ENCODE peak calls at places on chromosomes 7 and 10, in eight cellular contexts. One of them, this sample, is unnamed. For H3K4me1 and H3K36me3, the result is how much of the 10 kb centered on the place peaks cover.

GRCh38 chr7:105890290-105890997 is 14.0 kb upstream of the ATXN7L1 start:
- DNase-seq in kidney: no peak
- DNase-seq in CD8-positive, alpha-beta T cell: no peak
- DNase-seq in mucosa of descending colon: no peak
- DNase-seq in ovary: no peak
- DNase-seq in GM23338: no peak
- DNase-seq in right atrium auricular region: no peak
- DNase-seq in SJCRH30: no peak
- DNase-seq in this sample: no peak

GRCh38 chr10:77602913-77603528 is 34.6 kb downstream of the KCNMA1 start:
- DNase-seq in kidney: no peak
- DNase-seq in CD8-positive, alpha-beta T cell: no peak
- DNase-seq in mucosa of descending colon: no peak
- DNase-seq in ovary: no peak
- DNase-seq in GM23338: no peak
- DNase-seq in right atrium auricular region: no peak
- DNase-seq in SJCRH30: peak
- DNase-seq in this sample: no peak

GRCh38 chr7:100402241-100402640 is 26.3 kb downstream of the ZCWPW1 start:
- DNase-seq in kidney: no peak
- DNase-seq in CD8-positive, alpha-beta T cell: no peak
- DNase-seq in mucosa of descending colon: no peak
- DNase-seq in ovary: no peak
- DNase-seq in GM23338: no peak
- DNase-seq in right atrium auricular region: no peak
- DNase-seq in SJCRH30: no peak
- DNase-seq in this sample: no peak

GRCh38 chr7:128201067-128201689 is 39.9 kb upstream of the LEP start:
- DNase-seq in kidney: no peak
- DNase-seq in CD8-positive, alpha-beta T cell: peak
- DNase-seq in mucosa of descending colon: no peak
- DNase-seq in ovary: no peak
- DNase-seq in GM23338: peak
- DNase-seq in right atrium auricular region: no peak
- DNase-seq in SJCRH30: no peak
- DNase-seq in this sample: no peak

GRCh38 chr10:48306870-48307531 is 524 bp downstream of the MAPK8 start:
- DNase-seq in kidney: peak
- DNase-seq in CD8-positive, alpha-beta T cell: peak
- DNase-seq in mucosa of descending colon: peak
- DNase-seq in ovary: peak
- DNase-seq in GM23338: peak
- DNase-seq in right atrium auricular region: peak
- DNase-seq in SJCRH30: peak
- DNase-seq in this sample: peak

GRCh38 chr7:147813316-147813715 is 777.2 kb upstream of the C7orf33 start:
- DNase-seq in kidney: no peak
- DNase-seq in CD8-positive, alpha-beta T cell: no peak
- DNase-seq in mucosa of descending colon: no peak
- DNase-seq in ovary: no peak
- DNase-seq in GM23338: no peak
- DNase-seq in right atrium auricular region: no peak
- DNase-seq in SJCRH30: no peak
- DNase-seq in this sample: no peak

GRCh38 chr7:96303105-96303685 is 18.7 kb downstream of the SLC25A13 start:
- DNase-seq in kidney: no peak
- DNase-seq in CD8-positive, alpha-beta T cell: no peak
- DNase-seq in mucosa of descending colon: peak
- DNase-seq in ovary: no peak
- DNase-seq in GM23338: no peak
- DNase-seq in right atrium auricular region: no peak
- DNase-seq in SJCRH30: no peak
- DNase-seq in this sample: peak

GRCh38 chr10:59098387-59098786 is 78.1 kb upstream of the PHYHIPL start:
- DNase-seq in kidney: no peak
- DNase-seq in CD8-positive, alpha-beta T cell: no peak
- DNase-seq in mucosa of descending colon: peak
- DNase-seq in ovary: peak
- DNase-seq in GM23338: no peak
- DNase-seq in right atrium auricular region: no peak
- DNase-seq in SJCRH30: no peak
- DNase-seq in this sample: no peak

GRCh38 chr10:14665865-14666857 is 108.5 kb downstream of the FAM107B start:
- DNase-seq in kidney: no peak
- DNase-seq in CD8-positive, alpha-beta T cell: no peak
- DNase-seq in mucosa of descending colon: no peak
- DNase-seq in ovary: no peak
- DNase-seq in GM23338: no peak
- DNase-seq in right atrium auricular region: no peak
- DNase-seq in SJCRH30: no peak
- DNase-seq in this sample: no peak

GRCh38 chr10:127159648-127160245 is 36.6 kb downstream of the INSYN2A start:
- DNase-seq in kidney: no peak
- DNase-seq in CD8-positive, alpha-beta T cell: no peak
- DNase-seq in mucosa of descending colon: no peak
- DNase-seq in ovary: no peak
- DNase-seq in GM23338: no peak
- DNase-seq in right atrium auricular region: no peak
- DNase-seq in SJCRH30: no peak
- DNase-seq in this sample: no peak

GRCh38 chr7:131501930-131502685 is 54.3 kb downstream of the PODXL start:
- DNase-seq in kidney: no peak
- DNase-seq in CD8-positive, alpha-beta T cell: no peak
- DNase-seq in mucosa of descending colon: no peak
- DNase-seq in ovary: no peak
- DNase-seq in GM23338: no peak
- DNase-seq in right atrium auricular region: peak
- DNase-seq in SJCRH30: no peak
- DNase-seq in this sample: no peak

GRCh38 chr10:23345861-23346260 is 1.3 kb upstream of the C10orf67 start:
- DNase-seq in kidney: no peak
- DNase-seq in CD8-positive, alpha-beta T cell: no peak
- DNase-seq in mucosa of descending colon: no peak
- DNase-seq in ovary: no peak
- DNase-seq in GM23338: no peak
- DNase-seq in right atrium auricular region: no peak
- DNase-seq in SJCRH30: peak
- DNase-seq in this sample: no peak

GRCh38 chr10:122877264-122877663 is 2.1 kb downstream of the FAM24B start:
- DNase-seq in kidney: no peak
- DNase-seq in CD8-positive, alpha-beta T cell: no peak
- DNase-seq in mucosa of descending colon: no peak
- DNase-seq in ovary: no peak
- DNase-seq in GM23338: no peak
- DNase-seq in right atrium auricular region: no peak
- DNase-seq in SJCRH30: no peak
- DNase-seq in this sample: no peak

GRCh38 chr10:17643339-17643754 is 604 bp upstream of the STAM start:
- DNase-seq in kidney: peak
- DNase-seq in CD8-positive, alpha-beta T cell: no peak
- DNase-seq in mucosa of descending colon: no peak
- DNase-seq in ovary: no peak
- DNase-seq in GM23338: peak
- DNase-seq in right atrium auricular region: peak
- DNase-seq in SJCRH30: peak
- DNase-seq in this sample: peak

GRCh38 chr10:117684673-117685211 is 142.2 kb downstream of the EMX2 start:
- DNase-seq in kidney: peak
- DNase-seq in CD8-positive, alpha-beta T cell: no peak
- DNase-seq in mucosa of descending colon: peak
- DNase-seq in ovary: peak
- DNase-seq in GM23338: peak
- DNase-seq in right atrium auricular region: peak
- DNase-seq in SJCRH30: peak
- DNase-seq in this sample: peak

GRCh38 chr7:135552148-135552547 is 5.6 kb upstream of the NUP205 start:
- DNase-seq in kidney: no peak
- DNase-seq in CD8-positive, alpha-beta T cell: no peak
- DNase-seq in mucosa of descending colon: no peak
- DNase-seq in ovary: no peak
- DNase-seq in GM23338: no peak
- DNase-seq in right atrium auricular region: no peak
- DNase-seq in SJCRH30: no peak
- DNase-seq in this sample: no peak

GRCh38 chr7:135558337-135558767 is 635 bp downstream of the NUP205 start:
- DNase-seq in kidney: no peak
- DNase-seq in CD8-positive, alpha-beta T cell: peak
- DNase-seq in mucosa of descending colon: peak
- DNase-seq in ovary: peak
- DNase-seq in GM23338: peak
- DNase-seq in right atrium auricular region: peak
- DNase-seq in SJCRH30: peak
- DNase-seq in this sample: peak

GRCh38 chr7:135562720-135563119 is 5.0 kb downstream of the NUP205 start:
- DNase-seq in kidney: no peak
- DNase-seq in CD8-positive, alpha-beta T cell: no peak
- DNase-seq in mucosa of descending colon: no peak
- DNase-seq in ovary: no peak
- DNase-seq in GM23338: peak
- DNase-seq in right atrium auricular region: no peak
- DNase-seq in SJCRH30: no peak
- DNase-seq in this sample: no peak

GRCh38 chr7:135558881-135559280 is 1.2 kb downstream of the NUP205 start:
- DNase-seq in kidney: no peak
- DNase-seq in CD8-positive, alpha-beta T cell: no peak
- DNase-seq in mucosa of descending colon: no peak
- DNase-seq in ovary: no peak
- DNase-seq in GM23338: no peak
- DNase-seq in right atrium auricular region: no peak
- DNase-seq in SJCRH30: no peak
- DNase-seq in this sample: no peak

GRCh38 chr7:135557455-135558336 is at the start of gene NUP205:
- DNase-seq in kidney: peak
- DNase-seq in CD8-positive, alpha-beta T cell: peak
- DNase-seq in mucosa of descending colon: peak
- DNase-seq in ovary: peak
- DNase-seq in GM23338: peak
- DNase-seq in right atrium auricular region: peak
- DNase-seq in SJCRH30: peak
- DNase-seq in this sample: peak
- H3K4me1 ChIP-seq in kidney: under half
- H3K4me1 ChIP-seq in CD8-positive, alpha-beta T cell: under half
- H3K4me1 ChIP-seq in mucosa of descending colon: under half
- H3K4me1 ChIP-seq in ovary: under half
- H3K4me1 ChIP-seq in GM23338: under half
- H3K4me1 ChIP-seq in right atrium auricular region: under half
- H3K4me1 ChIP-seq in SJCRH30: under half
- H3K4me1 ChIP-seq in this sample: under half

GRCh38 chr7:74219416-74219815 is 9.6 kb downstream of the LAT2 start:
- DNase-seq in kidney: no peak
- DNase-seq in CD8-positive, alpha-beta T cell: no peak
- DNase-seq in mucosa of descending colon: no peak
- DNase-seq in ovary: no peak
- DNase-seq in GM23338: no peak
- DNase-seq in right atrium auricular region: no peak
- DNase-seq in SJCRH30: no peak
- DNase-seq in this sample: no peak
- H3K36me3 ChIP-seq in kidney: under half
- H3K36me3 ChIP-seq in CD8-positive, alpha-beta T cell: under half
- H3K36me3 ChIP-seq in mucosa of descending colon: under half
- H3K36me3 ChIP-seq in ovary: under half
- H3K36me3 ChIP-seq in GM23338: under half
- H3K36me3 ChIP-seq in right atrium auricular region: under half
- H3K36me3 ChIP-seq in SJCRH30: under half
- H3K36me3 ChIP-seq in this sample: under half

GRCh38 chr7:155852426-155853301 is 40.4 kb upstream of the SHH start:
- DNase-seq in kidney: no peak
- DNase-seq in CD8-positive, alpha-beta T cell: no peak
- DNase-seq in mucosa of descending colon: peak
- DNase-seq in ovary: no peak
- DNase-seq in GM23338: no peak
- DNase-seq in right atrium auricular region: no peak
- DNase-seq in SJCRH30: no peak
- DNase-seq in this sample: peak

GRCh38 chr7:155850730-155851678 is 38.7 kb upstream of the SHH start:
- DNase-seq in kidney: no peak
- DNase-seq in CD8-positive, alpha-beta T cell: no peak
- DNase-seq in mucosa of descending colon: no peak
- DNase-seq in ovary: no peak
- DNase-seq in GM23338: no peak
- DNase-seq in right atrium auricular region: no peak
- DNase-seq in SJCRH30: no peak
- DNase-seq in this sample: peak

GRCh38 chr7:155848691-155849690 is 36.7 kb upstream of the SHH start:
- DNase-seq in kidney: no peak
- DNase-seq in CD8-positive, alpha-beta T cell: no peak
- DNase-seq in mucosa of descending colon: peak
- DNase-seq in ovary: no peak
- DNase-seq in GM23338: no peak
- DNase-seq in right atrium auricular region: no peak
- DNase-seq in SJCRH30: no peak
- DNase-seq in this sample: peak

GRCh38 chr7:155850001-155850436 is 37.8 kb upstream of the SHH start:
- DNase-seq in kidney: no peak
- DNase-seq in CD8-positive, alpha-beta T cell: no peak
- DNase-seq in mucosa of descending colon: no peak
- DNase-seq in ovary: no peak
- DNase-seq in GM23338: no peak
- DNase-seq in right atrium auricular region: no peak
- DNase-seq in SJCRH30: no peak
- DNase-seq in this sample: no peak

DNA sequence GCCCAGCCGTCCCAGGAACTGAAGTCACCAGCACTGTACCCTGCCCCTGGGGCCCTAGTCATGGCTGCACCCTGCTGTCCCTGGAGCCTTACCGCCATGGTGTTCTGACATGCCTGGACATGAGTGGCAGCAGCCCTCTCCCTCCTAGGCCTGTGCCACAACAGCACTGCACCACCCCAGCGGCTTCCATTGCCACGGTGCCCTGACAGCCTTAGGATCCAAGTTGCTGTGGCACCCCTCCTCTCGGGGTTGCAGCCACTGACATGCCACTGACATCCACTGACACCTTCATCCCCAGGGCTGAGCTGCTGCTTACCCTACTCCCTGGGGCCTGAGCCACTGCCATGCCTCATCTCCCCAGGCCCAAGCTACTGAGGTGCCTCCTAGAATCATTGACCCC is 39.6 kb upstream of the SHH start:
- DNase-seq in kidney: no peak
- DNase-seq in CD8-positive, alpha-beta T cell: no peak
- DNase-seq in mucosa of descending colon: no peak
- DNase-seq in ovary: no peak
- DNase-seq in GM23338: no peak
- DNase-seq in right atrium auricular region: no peak
- DNase-seq in SJCRH30: no peak
- DNase-seq in this sample: no peak
- H3K4me1 ChIP-seq in kidney: under half
- H3K4me1 ChIP-seq in CD8-positive, alpha-beta T cell: under half
- H3K4me1 ChIP-seq in mucosa of descending colon: under half
- H3K4me1 ChIP-seq in ovary: under half
- H3K4me1 ChIP-seq in GM23338: under half
- H3K4me1 ChIP-seq in right atrium auricular region: under half
- H3K4me1 ChIP-seq in SJCRH30: under half
- H3K4me1 ChIP-seq in this sample: under half

DNA sequence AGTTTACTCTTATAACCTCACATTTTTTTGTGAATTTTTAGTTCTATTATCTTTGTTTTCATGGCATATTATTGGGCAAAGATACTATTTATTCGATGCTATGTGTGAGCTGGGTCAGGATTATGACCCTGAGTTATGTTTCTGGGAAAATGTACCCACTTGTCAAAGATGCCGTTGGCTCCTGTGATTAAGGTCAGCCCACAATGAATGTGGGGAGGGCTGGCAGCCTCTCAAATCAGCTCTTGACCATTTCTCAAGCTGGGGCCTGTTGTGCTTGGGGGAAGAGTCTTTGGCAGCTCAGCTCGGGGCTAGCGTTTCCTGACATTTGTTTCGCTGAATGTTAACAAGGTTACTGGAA is 97.5 kb downstream of the TCF7L2 start:
- DNase-seq in kidney: peak
- DNase-seq in CD8-positive, alpha-beta T cell: no peak
- DNase-seq in mucosa of descending colon: no peak
- DNase-seq in ovary: peak
- DNase-seq in GM23338: no peak
- DNase-seq in right atrium auricular region: no peak
- DNase-seq in SJCRH30: peak
- DNase-seq in this sample: no peak
- H3K36me3 ChIP-seq in kidney: under half
- H3K36me3 ChIP-seq in CD8-positive, alpha-beta T cell: under half
- H3K36me3 ChIP-seq in mucosa of descending colon: under half
- H3K36me3 ChIP-seq in ovary: under half
- H3K36me3 ChIP-seq in GM23338: under half
- H3K36me3 ChIP-seq in right atrium auricular region: under half
- H3K36me3 ChIP-seq in SJCRH30: under half
- H3K36me3 ChIP-seq in this sample: under half